ENCODE peak calls at places on chromosomes 16 and 17, in four cellular contexts. I is fibroblast of pulmonary artery; N is GM12865; D is CD4-positive, alpha-beta T cell. Z is an unnamed sample.
A peak's percentile ranks its signal among the peaks of the same experiment; 100 is the strongest.

GRCh38 chr16:52597772-52598483 is 51.0 kb upstream of the TOX3 start:
- DNase-seq in D (no peak), N (no peak), I (no peak), Z (no peak)

GRCh38 chr17:82023447-82024241 is 539 bp downstream of the LRRC45 start:
- DNase-seq in D (peak; percentile 7), N (peak; percentile 41), I (no peak), Z (no peak)

GRCh38 chr17:17413821-17414220 is 63.0 kb upstream of the MED9 start:
- DNase-seq in D (no peak), I (no peak), N (no peak), Z (no peak)

GRCh38 chr16:8103649-8104289 is 486.5 kb downstream of the TMEM114 start:
- DNase-seq in D (no peak), I (no peak), N (no peak), Z (no peak)

GRCh38 chr16:85384831-85385462 is 228.2 kb upstream of the GSE1 start:
- DNase-seq in D (no peak), N (no peak), I (no peak), Z (no peak)

GRCh38 chr16:75267631-75268264 is 16.3 kb upstream of the BCAR1 start:
- DNase-seq in N (no peak), D (no peak), I (no peak), Z (no peak)

GRCh38 chr16:12228607-12229499 is 252.3 kb downstream of the SNX29 start:
- DNase-seq in D (no peak), I (peak; percentile 64), N (peak; percentile 55), Z (no peak)

GRCh38 chr16:54156349-54156748 is 130.2 kb downstream of the IRX3 start:
- DNase-seq in D (no peak), I (no peak), N (no peak), Z (no peak)

GRCh38 chr17:46009681-46010596 is 10.9 kb downstream of the STH start:
- DNase-seq in I (no peak), D (no peak), N (no peak), Z (no peak)

GRCh38 chr16:79564594-79565210 is 35.8 kb downstream of the MAF start:
- DNase-seq in I (no peak), D (no peak), N (no peak), Z (no peak)

GRCh38 chr16:2985457-2985856 is 5.2 kb upstream of the PKMYT1 start:
- DNase-seq in N (no peak), I (no peak), D (no peak), Z (no peak)

GRCh38 chr16:75279277-75279676 is 27.9 kb upstream of the BCAR1 start:
- DNase-seq in D (no peak), I (no peak), N (no peak), Z (no peak)

GRCh38 chr16:47928008-47928407 is 227.8 kb downstream of the ABCC12 start:
- DNase-seq in I (peak; percentile 4), N (peak; percentile 17), D (no peak), Z (no peak)

GRCh38 chr17:79952915-79953314 is 82.8 kb downstream of the TBC1D16 start:
- DNase-seq in D (no peak), N (no peak), I (no peak), Z (no peak)

GRCh38 chr17:36524428-36524876 is 10.2 kb downstream of the MYO19 start:
- DNase-seq in N (no peak), D (no peak), I (no peak), Z (no peak)

DNA sequence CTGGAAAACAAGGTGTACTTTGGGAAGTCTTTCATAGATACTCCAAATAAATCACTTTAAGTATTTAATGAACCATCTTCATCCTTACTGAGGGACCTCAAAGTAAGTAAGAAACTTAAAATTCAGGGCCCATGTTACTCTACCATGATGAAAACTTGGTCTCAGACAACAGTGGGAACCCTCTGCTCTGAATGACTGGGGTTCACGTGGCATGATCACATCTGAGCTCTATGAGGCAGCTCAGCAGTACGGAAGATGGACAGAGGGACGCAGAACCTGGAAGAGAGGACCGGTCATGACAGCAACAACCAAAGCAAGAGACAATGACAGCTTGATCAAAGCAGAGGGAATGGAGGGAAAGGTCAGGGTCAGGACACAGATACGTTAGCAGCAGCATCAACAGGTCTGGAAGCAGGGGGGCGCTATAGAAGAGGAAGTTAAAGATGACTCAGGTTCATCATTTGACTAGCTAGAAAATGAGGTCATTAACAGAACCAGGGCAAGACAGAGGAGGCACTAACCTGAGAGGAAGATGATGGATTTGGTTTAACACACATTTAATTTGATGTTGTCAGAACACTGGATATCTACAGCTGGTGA is 9.5 kb downstream of the XPO6 start:
- DNase-seq in D (no peak), I (no peak), N (no peak), Z (no peak)
- TF ChIP-seq CTCF in D (peak; percentile 10), I (no peak), N (peak; percentile 17), Z (no peak)

DNA sequence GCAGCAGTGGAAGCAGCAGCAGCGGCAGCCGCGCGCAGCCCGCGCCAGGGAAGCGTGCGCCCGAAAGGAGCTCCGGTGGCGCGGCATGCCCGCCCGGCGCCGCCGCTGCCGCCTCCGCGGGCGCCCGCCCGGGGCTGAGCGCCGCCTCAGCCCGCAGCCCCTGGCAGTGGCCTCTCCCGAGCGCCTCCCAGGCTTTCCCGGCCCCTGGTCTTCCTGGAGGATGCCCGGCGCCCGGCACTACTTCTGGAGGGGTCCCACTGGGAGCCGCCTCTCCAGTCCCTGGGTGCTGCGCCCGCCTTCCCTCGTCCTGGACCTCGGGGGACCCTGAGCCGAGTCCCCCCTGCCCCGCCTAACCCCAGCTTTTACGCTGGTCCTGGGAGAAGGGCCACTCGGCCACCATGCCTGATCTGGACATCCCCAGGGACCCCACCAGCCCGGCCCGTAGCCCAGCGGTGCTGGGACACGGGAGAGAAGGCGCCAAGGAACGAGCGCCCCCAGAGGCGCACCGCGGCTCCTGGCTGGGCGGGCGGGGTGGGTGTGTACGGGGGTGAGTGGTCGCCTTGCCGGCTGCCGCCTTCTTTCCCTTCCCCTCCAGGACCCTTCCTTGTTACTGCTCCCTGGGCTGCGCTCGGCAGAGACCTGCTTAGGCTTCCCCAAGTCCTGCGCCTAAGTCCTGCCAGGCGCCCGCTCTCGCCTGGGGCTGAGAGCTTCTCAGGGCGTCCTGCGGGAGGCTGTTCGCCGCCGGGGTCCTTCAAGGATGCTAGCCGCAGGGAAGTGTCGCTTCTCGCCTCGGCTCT is 713 bp downstream of the ASIC2 start:
- DNase-seq in I (peak; percentile 7), D (no peak), N (no peak), Z (no peak)
- TF ChIP-seq CTCF in I (no peak), D (no peak), N (peak; percentile 6), Z (no peak)

GRCh38 chr17:60959696-60960095 is 282.0 kb downstream of the BCAS3 start:
- DNase-seq in N (no peak), D (no peak), I (no peak), Z (no peak)

GRCh38 chr17:60964160-60964559 is 286.5 kb downstream of the BCAS3 start:
- DNase-seq in D (no peak), I (no peak), N (no peak), Z (no peak)

GRCh38 chr17:60960398-60961065 is 282.9 kb downstream of the BCAS3 start:
- DNase-seq in I (no peak), N (no peak), D (no peak), Z (no peak)

DNA sequence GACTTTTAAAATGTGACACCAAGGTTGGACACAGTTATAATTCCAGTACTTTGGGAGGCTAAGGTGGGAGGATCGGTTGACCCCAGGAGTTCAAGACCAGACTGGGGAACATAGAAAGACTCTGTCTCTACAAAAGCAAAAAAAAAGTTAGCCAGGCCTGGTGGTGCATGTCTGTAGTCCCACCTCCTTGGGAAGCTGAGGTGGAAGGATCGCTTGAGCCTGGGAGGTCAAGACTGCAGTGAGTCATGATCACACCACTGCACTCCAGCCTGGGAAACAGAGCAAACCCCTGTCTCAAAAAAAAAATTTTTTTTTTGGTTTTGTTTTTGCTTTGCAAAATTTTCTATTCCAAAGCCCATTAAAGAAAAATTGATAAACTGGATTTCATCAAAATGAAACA is 281.4 kb downstream of the BCAS3 start:
- DNase-seq in I (peak; percentile 16), D (no peak), N (no peak), Z (no peak)
- TF ChIP-seq CTCF in I (no peak), D (no peak), N (no peak), Z (no peak)

GRCh38 chr17:42877037-42877436 is 23.6 kb upstream of the G6PC1 start:
- DNase-seq in N (no peak), I (no peak), D (no peak), Z (no peak)
- TF ChIP-seq CTCF in N (no peak), I (no peak), D (no peak), Z (no peak)

GRCh38 chr17:74070374-74070773 is 133.1 kb upstream of the RPL38 start:
- DNase-seq in D (no peak), N (no peak), I (no peak), Z (no peak)
- TF ChIP-seq CTCF in D (no peak), N (no peak), I (no peak), Z (no peak)

GRCh38 chr16:68985268-68985667 is 120.2 kb upstream of the HAS3 start:
- DNase-seq in N (no peak), I (no peak), D (no peak), Z (no peak)
- TF ChIP-seq CTCF in N (no peak), I (no peak), D (no peak), Z (no peak)

DNA sequence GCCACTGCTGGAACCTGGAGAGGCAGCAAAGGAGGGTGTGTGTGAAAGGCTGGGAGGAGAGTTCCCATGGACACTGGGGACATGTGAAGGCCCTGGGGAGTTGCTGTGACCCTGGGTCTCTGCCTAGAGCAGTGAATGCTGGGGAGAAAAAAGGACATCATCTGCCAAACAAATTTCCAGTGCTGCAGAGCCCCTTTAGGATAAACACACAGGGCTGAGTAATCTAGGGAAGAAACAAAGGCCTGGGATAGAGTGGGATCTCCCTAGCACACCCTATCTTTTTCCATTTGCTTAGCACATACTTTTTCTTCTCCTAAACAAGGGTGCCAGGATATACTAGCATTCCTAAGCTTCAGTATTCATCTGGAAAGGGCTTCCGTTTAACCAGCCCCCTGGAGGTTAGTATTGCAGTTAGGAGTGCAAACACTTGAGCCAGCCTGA is 3.3 kb upstream of the HIGD1B start:
- DNase-seq in I (peak; percentile 46), D (no peak), N (no peak), Z (no peak)
- TF ChIP-seq CTCF in I (peak; percentile 29), D (no peak), N (no peak), Z (no peak)

GRCh38 chr16:50368410-50369132 is at the start of gene BRD7:
- DNase-seq in N (peak; percentile 81), I (peak; percentile 50), D (peak; percentile 66), Z (peak; percentile 75)
- TF ChIP-seq CTCF in N (peak; percentile 51), I (no peak), D (no peak), Z (no peak)